ENCODE peak calls at places on chromosomes 6 and 20, in ten cellular contexts. U is cardiac muscle cell, R is stomach, P is HCT116, L is breast epithelium, I is body of pancreas, A is IMR-90, N is right atrium auricular region, X is heart right ventricle, H is upper lobe of left lung. J is an unnamed sample.

GRCh38 chr6:119587537-119587936 is 238.0 kb upstream of the MAN1A1 start:
- DNase-seq in I (peak; percentile 29), H (no peak), X (no peak), P (peak; percentile 3), U (no peak), L (no peak), N (no peak), A (peak; percentile 51), R (no peak), J (no peak)

GRCh38 chr20:37524859-37525708 is 2.6 kb downstream of the BLCAP start:
- DNase-seq in X (no peak), N (no peak), R (peak; percentile 23), H (peak; percentile 25), P (no peak), U (no peak), A (peak; percentile 21), L (no peak), I (no peak), J (no peak)

GRCh38 chr20:18005170-18005989 is 36.6 kb downstream of the MGME1 start:
- DNase-seq in P (no peak), A (no peak), L (no peak), N (no peak), R (no peak), X (no peak), H (peak; percentile 15), U (no peak), I (no peak), J (no peak)

GRCh38 chr6:37882724-37883413 is 63.3 kb downstream of the ZFAND3 start:
- DNase-seq in H (no peak), I (no peak), A (peak; percentile 87), U (no peak), X (no peak), R (no peak), L (no peak), N (no peak), P (no peak), J (no peak)

GRCh38 chr6:125598422-125598821 is 151.0 kb upstream of the HEY2 start:
- DNase-seq in U (no peak), P (no peak), I (peak; percentile 15), L (no peak), N (peak; percentile 66), A (peak; percentile 76), X (peak; percentile 28), R (no peak), H (peak; percentile 91), J (no peak)

GRCh38 chr6:143196525-143197225 is 136.0 kb downstream of the AIG1 start:
- DNase-seq in N (no peak), P (no peak), H (no peak), A (peak; percentile 41), I (no peak), R (no peak), L (no peak), X (no peak), U (no peak), J (no peak)

GRCh38 chr6:74222768-74223321 is 526.8 kb downstream of the CD109 start:
- DNase-seq in R (no peak), P (no peak), A (peak; percentile 89), U (no peak), X (no peak), H (no peak), L (no peak), I (no peak), N (no peak), J (no peak)

GRCh38 chr20:364905-365794 is 15.4 kb upstream of the TRIB3 start:
- DNase-seq in P (peak; percentile 73), H (no peak), R (no peak), U (no peak), A (peak; percentile 51), N (no peak), I (no peak), X (no peak), L (no peak), J (no peak)

GRCh38 chr6:73418081-73418741 is 23.6 kb downstream of the DDX43 start:
- DNase-seq in I (no peak), L (no peak), H (no peak), N (no peak), P (no peak), U (no peak), R (no peak), X (no peak), A (peak; percentile 58), J (no peak)

GRCh38 chr6:30216096-30216495 is 2.9 kb upstream of the TRIM26 start:
- DNase-seq in L (no peak), X (no peak), N (no peak), R (no peak), A (no peak), I (no peak), H (no peak), U (no peak), P (no peak), J (no peak)

GRCh38 chr6:137820425-137820824 is 46.6 kb upstream of the TNFAIP3 start:
- DNase-seq in L (no peak), R (no peak), H (no peak), X (no peak), I (no peak), N (no peak), P (no peak), A (peak; percentile 74), U (no peak), J (no peak)

GRCh38 chr20:25288291-25289181 is 40.7 kb downstream of the PYGB start:
- DNase-seq in N (no peak), I (peak; percentile 10), P (no peak), A (no peak), L (no peak), U (no peak), H (no peak), X (no peak), R (no peak), J (peak; percentile 25)

DNA sequence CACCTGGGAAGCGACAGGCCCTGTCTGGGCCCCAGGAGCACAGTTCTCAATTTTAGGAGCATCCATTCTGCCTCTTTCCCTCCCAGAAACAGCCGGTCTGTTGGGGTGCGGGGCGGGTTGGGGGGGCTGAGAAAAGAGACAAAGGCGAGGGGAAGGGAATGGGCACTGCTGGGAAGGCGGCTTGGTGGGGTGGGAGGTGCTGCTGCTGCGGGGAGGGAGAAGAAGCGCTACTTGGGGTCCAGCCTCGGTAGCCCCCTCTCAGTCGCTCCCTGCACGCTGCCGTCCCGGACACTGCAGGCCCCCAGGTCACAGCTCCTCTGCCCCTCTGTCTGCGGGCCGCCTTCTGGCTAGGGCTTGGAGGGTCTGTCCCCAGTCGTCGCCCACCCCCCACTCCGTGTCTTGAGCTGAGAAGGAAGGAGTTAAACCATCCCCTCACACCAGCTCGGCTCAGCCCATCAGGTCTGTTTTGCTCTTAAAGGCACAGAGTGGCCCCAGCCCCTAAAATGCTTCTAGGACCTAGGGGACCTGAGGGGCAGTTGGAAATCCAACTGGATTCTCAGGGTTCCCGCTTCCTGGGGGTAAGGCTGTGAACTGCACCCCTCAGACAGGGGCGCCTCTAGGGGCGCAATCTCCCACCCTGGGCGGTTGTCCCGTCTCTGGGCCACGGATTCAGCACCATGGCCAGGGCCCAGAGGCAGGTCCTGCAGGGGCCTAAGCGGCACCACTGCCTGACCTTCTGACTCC is 740 bp downstream of the GDAP1L1 start:
- DNase-seq in H (no peak), N (no peak), X (peak; percentile 25), L (no peak), I (peak; percentile 13), A (peak; percentile 15), P (no peak), R (no peak), U (peak; percentile 88), J (no peak)
- TF ChIP-seq CTCF in H (no peak), N (peak; percentile 53), X (no peak), L (no peak), I (no peak), A (peak; percentile 34), P (peak; percentile 60), R (no peak), U (peak; percentile 67), J (no peak)

GRCh38 chr6:9266741-9267140 is 831.4 kb upstream of the SLC35B3 start:
- DNase-seq in U (no peak), L (no peak), H (no peak), N (no peak), I (no peak), X (no peak), P (no peak), R (no peak), A (no peak), J (no peak)

GRCh38 chr6:9272671-9273070 is 837.3 kb upstream of the SLC35B3 start:
- DNase-seq in A (no peak), U (no peak), X (no peak), I (no peak), P (no peak), R (no peak), N (no peak), L (no peak), H (no peak), J (no peak)
- H3K4me1 ChIP-seq in A (no peaks in the 10 kb centered on the region), U (no peaks in the 10 kb centered on the region), X (no peaks in the 10 kb centered on the region), I (no peaks in the 10 kb centered on the region), P (no peaks in the 10 kb centered on the region), R (no peaks in the 10 kb centered on the region), N (no peaks in the 10 kb centered on the region), L (no peaks in the 10 kb centered on the region), H (no peaks in the 10 kb centered on the region), J (no peaks in the 10 kb centered on the region)

GRCh38 chr6:7247828-7248227 is 65.2 kb downstream of the SSR1 start:
- DNase-seq in U (no peak), H (no peak), P (no peak), N (no peak), L (no peak), R (no peak), X (no peak), I (no peak), A (no peak), J (peak; percentile 18)

GRCh38 chr6:7249391-7249790 is 63.6 kb downstream of the SSR1 start:
- DNase-seq in H (no peak), X (no peak), P (no peak), R (no peak), I (no peak), A (peak; percentile 16), U (no peak), N (no peak), L (no peak), J (no peak)

GRCh38 chr6:7246401-7247178 is 66.4 kb downstream of the SSR1 start:
- DNase-seq in L (no peak), U (no peak), I (no peak), N (no peak), R (no peak), X (no peak), H (no peak), A (no peak), P (no peak), J (no peak)

GRCh38 chr6:7245668-7246393 is 67.2 kb downstream of the SSR1 start:
- DNase-seq in L (no peak), R (no peak), U (no peak), N (no peak), P (no peak), H (no peak), A (no peak), I (no peak), X (no peak), J (no peak)

DNA sequence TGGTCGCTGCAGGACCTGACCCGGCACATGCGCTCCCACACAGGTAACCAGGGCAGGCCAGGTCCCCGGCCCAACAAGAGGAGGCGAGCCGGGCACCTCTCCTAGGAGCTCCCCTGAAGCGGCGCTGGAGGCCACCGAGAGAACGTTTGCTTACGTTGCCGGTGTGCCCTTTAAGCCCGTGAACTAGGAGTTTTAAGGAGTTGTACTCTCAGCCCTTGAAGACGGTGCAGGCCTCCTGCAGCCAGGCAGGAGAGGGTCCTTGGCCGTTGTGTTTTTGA is 65.9 kb downstream of the SSR1 start:
- DNase-seq in P (no peak), U (no peak), A (no peak), L (no peak), R (no peak), I (no peak), N (no peak), X (no peak), H (no peak), J (no peak)
- H3K36me3 ChIP-seq in P (peaks cover 15% of the 10 kb centered on the region), U (no peaks in the 10 kb centered on the region), A (peaks cover 45% of the 10 kb centered on the region), L (peaks cover 10% of the 10 kb centered on the region), R (peaks cover 81% of the 10 kb centered on the region), I (peaks cover 7% of the 10 kb centered on the region), N (peaks cover 67% of the 10 kb centered on the region), X (peaks cover 10% of the 10 kb centered on the region), H (peaks cover 73% of the 10 kb centered on the region), J (peaks cover 9% of the 10 kb centered on the region)

GRCh38 chr6:122956376-122956775 is 39.7 kb upstream of the CLVS2 start:
- DNase-seq in X (no peak), P (no peak), R (no peak), H (no peak), I (no peak), U (no peak), N (no peak), A (no peak), L (no peak), J (no peak)
- TF ChIP-seq CTCF in X (no peak), P (no peak), R (no peak), H (no peak), I (no peak), U (no peak), N (no peak), A (no peak), L (no peak), J (no peak)